ENCODE peak calls at places on chromosomes 2 and 18, in ten cellular contexts. One of them, this sample, is unnamed.
A peak's percentile ranks its signal among the peaks of the same experiment; 100 is the strongest.

GRCh38 chr2:158539176-158539895 is 82.6 kb downstream of the PKP4 start:
- DNase-seq in Calu3: peak; percentile 60
- DNase-seq in bronchial epithelial cell: peak; percentile 92
- DNase-seq in ELR: peak; percentile 87
- DNase-seq in central memory CD4-positive, alpha-beta T cell: no peak
- DNase-seq in GM04504: peak; percentile 44
- DNase-seq in posterior cingulate gyrus: no peak
- DNase-seq in activated naive CD8-positive, alpha-beta T cell treated with anti-CD3 and anti-CD28 coated beads, Interleukin-2, amount 50 U/mL, for 24 hours: no peak
- DNase-seq in fibroblast of mammary gland: peak; percentile 76
- DNase-seq in GM13977: no peak
- DNase-seq in this sample: peak; percentile 84

GRCh38 chr2:40512246-40512645 is 60.4 kb upstream of the SLC8A1 start:
- DNase-seq in Calu3: no peak
- DNase-seq in bronchial epithelial cell: no peak
- DNase-seq in ELR: no peak
- DNase-seq in central memory CD4-positive, alpha-beta T cell: no peak
- DNase-seq in GM04504: no peak
- DNase-seq in posterior cingulate gyrus: no peak
- DNase-seq in activated naive CD8-positive, alpha-beta T cell treated with anti-CD3 and anti-CD28 coated beads, Interleukin-2, amount 50 U/mL, for 24 hours: no peak
- DNase-seq in fibroblast of mammary gland: peak; percentile 30
- DNase-seq in GM13977: no peak
- DNase-seq in this sample: no peak

GRCh38 chr2:173962036-173962435 is 3.1 kb downstream of the SP3 start:
- DNase-seq in Calu3: no peak
- DNase-seq in bronchial epithelial cell: peak; percentile 58
- DNase-seq in ELR: peak; percentile 37
- DNase-seq in central memory CD4-positive, alpha-beta T cell: no peak
- DNase-seq in GM04504: no peak
- DNase-seq in posterior cingulate gyrus: no peak
- DNase-seq in activated naive CD8-positive, alpha-beta T cell treated with anti-CD3 and anti-CD28 coated beads, Interleukin-2, amount 50 U/mL, for 24 hours: no peak
- DNase-seq in fibroblast of mammary gland: no peak
- DNase-seq in GM13977: no peak
- DNase-seq in this sample: peak; percentile 13

GRCh38 chr2:134683561-134684112 is 35.2 kb downstream of the TMEM163 start:
- DNase-seq in Calu3: peak; percentile 74
- DNase-seq in bronchial epithelial cell: peak; percentile 69
- DNase-seq in ELR: peak; percentile 42
- DNase-seq in central memory CD4-positive, alpha-beta T cell: no peak
- DNase-seq in GM04504: no peak
- DNase-seq in posterior cingulate gyrus: no peak
- DNase-seq in activated naive CD8-positive, alpha-beta T cell treated with anti-CD3 and anti-CD28 coated beads, Interleukin-2, amount 50 U/mL, for 24 hours: no peak
- DNase-seq in fibroblast of mammary gland: peak; percentile 1
- DNase-seq in GM13977: peak; percentile 29
- DNase-seq in this sample: peak; percentile 87

GRCh38 chr18:8607776-8608682 is 1.2 kb upstream of the RAB12 start:
- DNase-seq in Calu3: no peak
- DNase-seq in bronchial epithelial cell: no peak
- DNase-seq in ELR: peak; percentile 34
- DNase-seq in central memory CD4-positive, alpha-beta T cell: no peak
- DNase-seq in GM04504: no peak
- DNase-seq in posterior cingulate gyrus: no peak
- DNase-seq in activated naive CD8-positive, alpha-beta T cell treated with anti-CD3 and anti-CD28 coated beads, Interleukin-2, amount 50 U/mL, for 24 hours: no peak
- DNase-seq in fibroblast of mammary gland: peak; percentile 67
- DNase-seq in GM13977: no peak
- DNase-seq in this sample: peak; percentile 61

GRCh38 chr2:159904127-159904564 is 106.1 kb upstream of the CD302 start:
- DNase-seq in Calu3: peak; percentile 58
- DNase-seq in bronchial epithelial cell: no peak
- DNase-seq in ELR: no peak
- DNase-seq in central memory CD4-positive, alpha-beta T cell: peak; percentile 73
- DNase-seq in GM04504: no peak
- DNase-seq in posterior cingulate gyrus: peak; percentile 80
- DNase-seq in activated naive CD8-positive, alpha-beta T cell treated with anti-CD3 and anti-CD28 coated beads, Interleukin-2, amount 50 U/mL, for 24 hours: peak; percentile 63
- DNase-seq in fibroblast of mammary gland: no peak
- DNase-seq in GM13977: peak; percentile 47
- DNase-seq in this sample: no peak

GRCh38 chr2:224175538-224175937 is 136.5 kb upstream of the SERPINE2 start:
- DNase-seq in Calu3: no peak
- DNase-seq in bronchial epithelial cell: no peak
- DNase-seq in ELR: no peak
- DNase-seq in central memory CD4-positive, alpha-beta T cell: no peak
- DNase-seq in GM04504: no peak
- DNase-seq in posterior cingulate gyrus: no peak
- DNase-seq in activated naive CD8-positive, alpha-beta T cell treated with anti-CD3 and anti-CD28 coated beads, Interleukin-2, amount 50 U/mL, for 24 hours: no peak
- DNase-seq in fibroblast of mammary gland: no peak
- DNase-seq in GM13977: no peak
- DNase-seq in this sample: no peak

GRCh38 chr18:69845588-69846506 is 101.8 kb downstream of the CD226 start:
- DNase-seq in Calu3: no peak
- DNase-seq in bronchial epithelial cell: peak; percentile 4
- DNase-seq in ELR: no peak
- DNase-seq in central memory CD4-positive, alpha-beta T cell: no peak
- DNase-seq in GM04504: no peak
- DNase-seq in posterior cingulate gyrus: no peak
- DNase-seq in activated naive CD8-positive, alpha-beta T cell treated with anti-CD3 and anti-CD28 coated beads, Interleukin-2, amount 50 U/mL, for 24 hours: no peak
- DNase-seq in fibroblast of mammary gland: no peak
- DNase-seq in GM13977: no peak
- DNase-seq in this sample: peak; percentile 35

GRCh38 chr2:10709290-10709939 is 12.0 kb upstream of the ATP6V1C2 start:
- DNase-seq in Calu3: peak; percentile 50
- DNase-seq in bronchial epithelial cell: peak; percentile 52
- DNase-seq in ELR: peak; percentile 53
- DNase-seq in central memory CD4-positive, alpha-beta T cell: no peak
- DNase-seq in GM04504: no peak
- DNase-seq in posterior cingulate gyrus: no peak
- DNase-seq in activated naive CD8-positive, alpha-beta T cell treated with anti-CD3 and anti-CD28 coated beads, Interleukin-2, amount 50 U/mL, for 24 hours: no peak
- DNase-seq in fibroblast of mammary gland: no peak
- DNase-seq in GM13977: no peak
- DNase-seq in this sample: peak; percentile 39

GRCh38 chr2:70698847-70699246 is 69.2 kb downstream of the ADD2 start:
- DNase-seq in Calu3: no peak
- DNase-seq in bronchial epithelial cell: no peak
- DNase-seq in ELR: no peak
- DNase-seq in central memory CD4-positive, alpha-beta T cell: no peak
- DNase-seq in GM04504: no peak
- DNase-seq in posterior cingulate gyrus: no peak
- DNase-seq in activated naive CD8-positive, alpha-beta T cell treated with anti-CD3 and anti-CD28 coated beads, Interleukin-2, amount 50 U/mL, for 24 hours: no peak
- DNase-seq in fibroblast of mammary gland: peak; percentile 50
- DNase-seq in GM13977: no peak
- DNase-seq in this sample: no peak

GRCh38 chr2:6384341-6384740 is 481.4 kb downstream of the CMPK2 start:
- DNase-seq in Calu3: no peak
- DNase-seq in bronchial epithelial cell: no peak
- DNase-seq in ELR: no peak
- DNase-seq in central memory CD4-positive, alpha-beta T cell: no peak
- DNase-seq in GM04504: no peak
- DNase-seq in posterior cingulate gyrus: no peak
- DNase-seq in activated naive CD8-positive, alpha-beta T cell treated with anti-CD3 and anti-CD28 coated beads, Interleukin-2, amount 50 U/mL, for 24 hours: no peak
- DNase-seq in fibroblast of mammary gland: no peak
- DNase-seq in GM13977: no peak
- DNase-seq in this sample: no peak

GRCh38 chr2:16638941-16639340 is 26.7 kb downstream of the CYRIA start:
- DNase-seq in Calu3: no peak
- DNase-seq in bronchial epithelial cell: no peak
- DNase-seq in ELR: no peak
- DNase-seq in central memory CD4-positive, alpha-beta T cell: no peak
- DNase-seq in GM04504: no peak
- DNase-seq in posterior cingulate gyrus: no peak
- DNase-seq in activated naive CD8-positive, alpha-beta T cell treated with anti-CD3 and anti-CD28 coated beads, Interleukin-2, amount 50 U/mL, for 24 hours: no peak
- DNase-seq in fibroblast of mammary gland: no peak
- DNase-seq in GM13977: no peak
- DNase-seq in this sample: no peak

GRCh38 chr2:114534051-114534727 is 91.7 kb downstream of the DPP10 start:
- DNase-seq in Calu3: no peak
- DNase-seq in bronchial epithelial cell: no peak
- DNase-seq in ELR: no peak
- DNase-seq in central memory CD4-positive, alpha-beta T cell: no peak
- DNase-seq in GM04504: no peak
- DNase-seq in posterior cingulate gyrus: no peak
- DNase-seq in activated naive CD8-positive, alpha-beta T cell treated with anti-CD3 and anti-CD28 coated beads, Interleukin-2, amount 50 U/mL, for 24 hours: no peak
- DNase-seq in fibroblast of mammary gland: no peak
- DNase-seq in GM13977: no peak
- DNase-seq in this sample: no peak

GRCh38 chr2:236395067-236395466 is 130.9 kb upstream of the ASB18 start:
- DNase-seq in Calu3: no peak
- DNase-seq in bronchial epithelial cell: no peak
- DNase-seq in ELR: no peak
- DNase-seq in central memory CD4-positive, alpha-beta T cell: no peak
- DNase-seq in GM04504: no peak
- DNase-seq in posterior cingulate gyrus: no peak
- DNase-seq in activated naive CD8-positive, alpha-beta T cell treated with anti-CD3 and anti-CD28 coated beads, Interleukin-2, amount 50 U/mL, for 24 hours: no peak
- DNase-seq in fibroblast of mammary gland: no peak
- DNase-seq in GM13977: no peak
- DNase-seq in this sample: no peak

GRCh38 chr2:240871071-240871958 is 2.7 kb downstream of the AGXT start:
- DNase-seq in Calu3: no peak
- DNase-seq in bronchial epithelial cell: no peak
- DNase-seq in ELR: no peak
- DNase-seq in central memory CD4-positive, alpha-beta T cell: no peak
- DNase-seq in GM04504: no peak
- DNase-seq in posterior cingulate gyrus: no peak
- DNase-seq in activated naive CD8-positive, alpha-beta T cell treated with anti-CD3 and anti-CD28 coated beads, Interleukin-2, amount 50 U/mL, for 24 hours: no peak
- DNase-seq in fibroblast of mammary gland: no peak
- DNase-seq in GM13977: no peak
- DNase-seq in this sample: no peak

GRCh38 chr2:155310589-155310988 is 612.1 kb downstream of the KCNJ3 start:
- DNase-seq in Calu3: no peak
- DNase-seq in bronchial epithelial cell: peak; percentile 47
- DNase-seq in ELR: peak; percentile 18
- DNase-seq in central memory CD4-positive, alpha-beta T cell: no peak
- DNase-seq in GM04504: no peak
- DNase-seq in posterior cingulate gyrus: no peak
- DNase-seq in activated naive CD8-positive, alpha-beta T cell treated with anti-CD3 and anti-CD28 coated beads, Interleukin-2, amount 50 U/mL, for 24 hours: no peak
- DNase-seq in fibroblast of mammary gland: peak; percentile 40
- DNase-seq in GM13977: no peak
- DNase-seq in this sample: peak; percentile 50

GRCh38 chr18:23964282-23965238 is 50.0 kb upstream of the TTC39C start:
- DNase-seq in Calu3: peak; percentile 78
- DNase-seq in bronchial epithelial cell: peak; percentile 72
- DNase-seq in ELR: peak; percentile 7
- DNase-seq in central memory CD4-positive, alpha-beta T cell: peak; percentile 63
- DNase-seq in GM04504: no peak
- DNase-seq in posterior cingulate gyrus: no peak
- DNase-seq in activated naive CD8-positive, alpha-beta T cell treated with anti-CD3 and anti-CD28 coated beads, Interleukin-2, amount 50 U/mL, for 24 hours: peak; percentile 62
- DNase-seq in fibroblast of mammary gland: no peak
- DNase-seq in GM13977: no peak
- DNase-seq in this sample: peak; percentile 77

GRCh38 chr2:207531024-207531411 is 1.3 kb downstream of the CREB1 start:
- DNase-seq in Calu3: no peak
- DNase-seq in bronchial epithelial cell: no peak
- DNase-seq in ELR: peak; percentile 38
- DNase-seq in central memory CD4-positive, alpha-beta T cell: no peak
- DNase-seq in GM04504: no peak
- DNase-seq in posterior cingulate gyrus: no peak
- DNase-seq in activated naive CD8-positive, alpha-beta T cell treated with anti-CD3 and anti-CD28 coated beads, Interleukin-2, amount 50 U/mL, for 24 hours: peak; percentile 42
- DNase-seq in fibroblast of mammary gland: peak; percentile 34
- DNase-seq in GM13977: peak; percentile 47
- DNase-seq in this sample: no peak

GRCh38 chr2:83674050-83674449 is 785.0 kb downstream of the SUCLG1 start:
- DNase-seq in Calu3: no peak
- DNase-seq in bronchial epithelial cell: no peak
- DNase-seq in ELR: no peak
- DNase-seq in central memory CD4-positive, alpha-beta T cell: no peak
- DNase-seq in GM04504: no peak
- DNase-seq in posterior cingulate gyrus: no peak
- DNase-seq in activated naive CD8-positive, alpha-beta T cell treated with anti-CD3 and anti-CD28 coated beads, Interleukin-2, amount 50 U/mL, for 24 hours: no peak
- DNase-seq in fibroblast of mammary gland: no peak
- DNase-seq in GM13977: no peak
- DNase-seq in this sample: no peak

GRCh38 chr2:127661072-127661618 is 14.2 kb downstream of the LIMS2 start:
- DNase-seq in Calu3: no peak
- DNase-seq in bronchial epithelial cell: no peak
- DNase-seq in ELR: no peak
- DNase-seq in central memory CD4-positive, alpha-beta T cell: no peak
- DNase-seq in GM04504: no peak
- DNase-seq in posterior cingulate gyrus: peak; percentile 72
- DNase-seq in activated naive CD8-positive, alpha-beta T cell treated with anti-CD3 and anti-CD28 coated beads, Interleukin-2, amount 50 U/mL, for 24 hours: no peak
- DNase-seq in fibroblast of mammary gland: no peak
- DNase-seq in GM13977: no peak
- DNase-seq in this sample: no peak

GRCh38 chr2:151053661-151053990 is 208.0 kb downstream of the RBM43 start:
- DNase-seq in Calu3: no peak
- DNase-seq in bronchial epithelial cell: peak; percentile 65
- DNase-seq in ELR: peak; percentile 26
- DNase-seq in central memory CD4-positive, alpha-beta T cell: no peak
- DNase-seq in GM04504: no peak
- DNase-seq in posterior cingulate gyrus: no peak
- DNase-seq in activated naive CD8-positive, alpha-beta T cell treated with anti-CD3 and anti-CD28 coated beads, Interleukin-2, amount 50 U/mL, for 24 hours: no peak
- DNase-seq in fibroblast of mammary gland: peak; percentile 58
- DNase-seq in GM13977: no peak
- DNase-seq in this sample: peak; percentile 53

GRCh38 chr2:64023485-64024258 is 4.4 kb upstream of the VPS54 start:
- DNase-seq in Calu3: no peak
- DNase-seq in bronchial epithelial cell: no peak
- DNase-seq in ELR: no peak
- DNase-seq in central memory CD4-positive, alpha-beta T cell: no peak
- DNase-seq in GM04504: no peak
- DNase-seq in posterior cingulate gyrus: no peak
- DNase-seq in activated naive CD8-positive, alpha-beta T cell treated with anti-CD3 and anti-CD28 coated beads, Interleukin-2, amount 50 U/mL, for 24 hours: no peak
- DNase-seq in fibroblast of mammary gland: no peak
- DNase-seq in GM13977: no peak
- DNase-seq in this sample: no peak

This sample was measured in kidney tubule cell.